ENCODE peak calls at places on chromosomes 3 and 15, in seven cellular contexts. P, V, N, A, E, F and K are unnamed samples.

GRCh38 chr15:87871738-87872315 is 384.7 kb downstream of the NTRK3 start:
- DNase-seq in P (no peak), V (no peak), N (peak), A (no peak), E (no peak), F (peak), K (no peak)

GRCh38 chr15:94277485-94277884 is 46.1 kb downstream of the MCTP2 start:
- DNase-seq in P (no peak), V (no peak), N (no peak), A (no peak), E (no peak), F (no peak), K (no peak)

GRCh38 chr3:122572940-122573412 is 4.5 kb upstream of the PARP15 start:
- DNase-seq in P (peak), V (peak), N (peak), A (no peak), E (no peak), F (peak), K (no peak)

GRCh38 chr3:138082085-138082991 is 33.1 kb downstream of the DZIP1L start:
- DNase-seq in P (peak), V (peak), N (peak), A (peak), E (no peak), F (peak), K (no peak)

GRCh38 chr3:140438736-140439505 is 238.9 kb upstream of the TRIM42 start:
- DNase-seq in P (no peak), V (no peak), N (no peak), A (no peak), E (no peak), F (no peak), K (no peak)

GRCh38 chr3:68306571-68306970 is 625.8 kb downstream of the TAFA4 start:
- DNase-seq in P (peak), V (no peak), N (no peak), A (peak), E (no peak), F (peak), K (no peak)

GRCh38 chr3:62261800-62262199 is 111.5 kb downstream of the FEZF2 start:
- DNase-seq in P (no peak), V (no peak), N (no peak), A (no peak), E (no peak), F (no peak), K (no peak)

GRCh38 chr3:129593230-129593594 is 13.3 kb downstream of the PLXND1 start:
- DNase-seq in P (no peak), V (no peak), N (no peak), A (no peak), E (no peak), F (no peak), K (no peak)

GRCh38 chr3:147391726-147392082 is 14.6 kb downstream of the ZIC4 start:
- DNase-seq in P (no peak), V (no peak), N (no peak), A (no peak), E (no peak), F (no peak), K (no peak)

GRCh38 chr3:10404876-10405275 is 84.0 kb upstream of the SEC13 start:
- DNase-seq in P (no peak), V (no peak), N (no peak), A (no peak), E (no peak), F (no peak), K (no peak)

GRCh38 chr3:69879051-69879450 is 120.5 kb upstream of the SAMMSON start:
- DNase-seq in P (no peak), V (no peak), N (no peak), A (no peak), E (no peak), F (no peak), K (no peak)

GRCh38 chr3:72379500-72380187 is 468.6 kb downstream of the SHQ1 start:
- DNase-seq in P (peak), V (no peak), N (no peak), A (no peak), E (no peak), F (peak), K (no peak)

GRCh38 chr15:70494861-70495571 is 268.3 kb downstream of the UACA start:
- DNase-seq in P (no peak), V (peak), N (peak), A (no peak), E (no peak), F (peak), K (no peak)

GRCh38 chr15:66830358-66830757 is 128.3 kb downstream of the SMAD6 start:
- DNase-seq in P (no peak), V (peak), N (peak), A (no peak), E (no peak), F (peak), K (no peak)

GRCh38 chr15:74854453-74854852 is 11.5 kb upstream of the ULK3 start:
- DNase-seq in P (no peak), V (no peak), N (no peak), A (no peak), E (no peak), F (no peak), K (no peak)

GRCh38 chr3:189040934-189041333 is 130.8 kb upstream of the TPRG1 start:
- DNase-seq in P (no peak), V (no peak), N (no peak), A (no peak), E (no peak), F (no peak), K (no peak)

GRCh38 chr3:28115316-28115715 is 126.1 kb upstream of the CMC1 start:
- DNase-seq in P (no peak), V (no peak), N (no peak), A (no peak), E (no peak), F (no peak), K (no peak)

GRCh38 chr3:38521391-38521987 is 25.3 kb downstream of the EXOG start:
- DNase-seq in P (peak), V (peak), N (peak), A (peak), E (peak), F (peak), K (peak)

DNA sequence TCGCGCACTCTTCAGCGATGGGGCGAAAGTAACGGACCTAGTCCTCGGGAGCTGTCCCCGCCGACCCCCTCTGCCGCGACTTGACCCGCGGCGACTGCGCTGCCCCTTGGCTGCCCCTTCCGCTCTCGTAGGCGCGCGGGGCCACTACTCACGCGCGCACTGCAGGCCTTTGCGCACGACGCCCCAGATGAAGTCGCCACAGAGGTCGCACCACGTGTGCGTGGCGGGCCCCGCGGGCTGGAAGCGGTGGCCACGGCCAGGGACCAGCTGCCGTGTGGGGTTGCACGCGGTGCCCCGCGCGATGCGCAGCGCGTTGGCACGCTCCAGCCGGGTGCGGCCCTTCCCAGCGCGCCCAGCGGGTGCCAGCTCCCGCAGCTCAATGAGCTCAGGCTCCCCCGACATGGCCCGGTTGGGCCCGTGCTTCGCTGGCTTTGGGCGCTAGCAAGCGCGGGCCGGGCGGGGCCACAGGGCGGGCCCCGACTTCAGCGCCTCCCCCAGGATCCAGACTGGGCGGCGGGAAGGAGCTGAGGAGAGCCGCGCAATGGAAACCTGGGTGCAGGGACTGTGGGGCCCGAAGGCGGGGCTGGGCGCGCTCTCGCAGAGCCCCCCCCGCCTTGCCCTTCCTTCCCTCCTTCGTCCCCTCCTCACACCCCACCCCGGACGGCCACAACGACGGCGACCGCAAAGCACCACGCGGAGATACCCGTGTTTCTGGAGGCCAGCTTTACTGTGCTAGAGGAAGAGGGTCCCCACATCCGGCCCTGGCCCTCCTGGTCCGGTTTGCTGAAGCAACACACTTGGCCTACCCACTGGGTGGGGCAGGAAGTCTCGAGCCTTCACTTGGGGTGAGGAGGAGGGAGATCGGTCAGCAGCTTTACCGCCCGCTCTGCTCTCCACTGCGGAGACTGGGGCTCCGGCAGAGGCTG is at the start of gene RASSF1:
- DNase-seq in P (peak), V (no peak), N (no peak), A (no peak), E (peak), F (peak), K (no peak)
- H3K4me3 ChIP-seq in P (peak), V (no peak), N (peak), A (no peak), E (peak), F (peak), K (peak)

GRCh38 chr3:14261229-14261628 is 82.6 kb downstream of the LSM3 start:
- DNase-seq in P (peak), V (peak), N (peak), A (peak), E (peak), F (peak), K (peak)

GRCh38 chr3:14265246-14265962 is 86.8 kb downstream of the LSM3 start:
- DNase-seq in P (peak), V (peak), N (peak), A (no peak), E (no peak), F (peak), K (no peak)

GRCh38 chr3:14262212-14262611 is 83.6 kb downstream of the LSM3 start:
- DNase-seq in P (no peak), V (no peak), N (no peak), A (no peak), E (no peak), F (no peak), K (no peak)

GRCh38 chr3:14263317-14264005 is 84.8 kb downstream of the LSM3 start:
- DNase-seq in P (no peak), V (no peak), N (no peak), A (no peak), E (no peak), F (no peak), K (no peak)

DNA sequence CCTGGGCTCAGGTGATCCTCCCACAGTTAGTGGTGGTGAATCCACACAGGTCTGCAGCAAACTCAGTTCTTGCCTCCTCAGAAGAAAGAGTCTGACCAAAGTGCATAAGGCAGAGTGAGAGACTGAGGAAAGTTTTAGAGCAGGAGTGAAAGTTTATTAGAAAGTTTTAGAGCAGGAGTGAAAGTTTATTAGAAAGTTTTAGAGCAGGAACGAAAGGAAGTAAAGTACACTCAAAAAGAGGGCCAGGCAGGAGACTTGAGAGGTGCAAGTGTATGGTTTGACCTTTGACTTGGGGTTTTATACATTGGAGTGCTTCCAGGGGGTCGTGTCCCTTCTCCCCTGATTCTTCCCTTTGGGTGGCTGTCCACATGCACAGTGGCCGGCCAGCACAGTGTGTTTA is 84.2 kb downstream of the LSM3 start:
- DNase-seq in P (no peak), V (no peak), N (no peak), A (no peak), E (no peak), F (no peak), K (no peak)
- H3K4me3 ChIP-seq in P (no peak), V (no peak), N (no peak), A (no peak), E (no peak), F (no peak), K (no peak)

GRCh38 chr3:195087321-195087720 is 183.6 kb downstream of the XXYLT1 start:
- DNase-seq in P (no peak), V (no peak), N (no peak), A (no peak), E (no peak), F (no peak), K (no peak)
- H3K4me3 ChIP-seq in P (no peak), V (no peak), N (no peak), A (peak), E (peak), F (no peak), K (no peak)

GRCh38 chr15:96336643-96337353 is 6.3 kb downstream of the NR2F2 start:
- DNase-seq in P (no peak), V (no peak), N (no peak), A (no peak), E (no peak), F (peak), K (no peak)
- H3K4me3 ChIP-seq in P (no peak), V (peak), N (peak), A (no peak), E (peak), F (peak), K (peak)

DNA sequence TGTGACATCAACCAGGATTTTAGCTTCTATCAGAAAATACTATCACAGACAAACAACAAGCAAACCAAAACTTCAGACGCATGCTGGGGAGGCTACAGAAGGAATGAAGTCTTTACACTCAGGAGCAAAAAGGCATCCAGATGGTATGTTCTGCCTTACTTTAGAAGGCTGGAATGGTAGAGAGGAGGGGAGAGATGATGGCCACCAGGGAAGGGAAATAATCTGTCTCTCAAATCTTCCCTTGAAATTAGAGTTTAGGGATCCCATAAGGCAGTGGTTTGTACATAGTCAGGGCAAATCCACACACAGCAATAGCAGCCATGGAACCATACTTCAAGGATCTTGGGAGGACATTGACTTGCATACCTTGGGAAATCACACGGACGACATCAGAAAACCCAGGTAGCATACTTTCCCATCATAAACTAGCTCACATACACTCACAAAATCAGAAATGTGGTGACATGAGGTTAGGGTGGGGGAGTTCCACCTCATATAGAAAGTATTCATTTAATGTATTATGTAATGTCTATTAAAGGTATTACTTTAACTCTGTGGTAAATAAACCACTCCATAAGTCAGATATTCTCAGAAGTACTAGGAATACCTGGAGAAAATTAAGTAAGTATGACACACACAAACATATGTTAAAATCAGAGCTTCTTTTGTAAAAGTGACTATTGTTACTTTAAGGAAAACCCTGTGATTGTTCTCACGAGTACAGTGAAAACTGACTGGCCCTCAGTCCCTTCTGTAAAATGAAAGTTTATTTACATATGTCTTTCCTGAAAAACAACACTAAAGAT is 9.4 kb downstream of the BTLA start:
- DNase-seq in P (no peak), V (no peak), N (no peak), A (no peak), E (no peak), F (no peak), K (no peak)
- H3K4me3 ChIP-seq in P (no peak), V (no peak), N (no peak), A (no peak), E (no peak), F (no peak), K (no peak)

GRCh38 chr15:91783001-91783400 is 70.5 kb upstream of the SLCO3A1 start:
- DNase-seq in P (no peak), V (no peak), N (no peak), A (no peak), E (no peak), F (no peak), K (no peak)
- H3K4me3 ChIP-seq in P (no peak), V (no peak), N (no peak), A (no peak), E (no peak), F (no peak), K (no peak)

DNA sequence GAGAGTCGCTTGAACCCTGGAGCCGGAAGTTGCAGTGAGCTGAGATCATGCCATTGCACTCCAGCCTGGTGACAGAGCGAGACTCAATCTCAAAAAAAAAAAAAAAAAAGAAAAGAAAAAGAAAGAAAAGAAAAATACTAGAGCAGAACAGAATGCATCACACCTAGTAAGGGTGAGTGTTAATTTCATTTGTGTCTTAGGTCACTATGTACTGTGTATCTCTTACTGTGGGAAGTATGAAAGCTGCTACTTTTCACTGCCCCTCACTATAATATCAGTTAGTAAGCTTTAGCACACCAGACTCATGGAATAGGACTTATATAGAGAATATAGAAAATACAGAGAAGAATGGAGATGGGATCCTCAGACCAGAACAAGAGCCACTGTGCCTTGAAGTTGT is 45.9 kb upstream of the RASA2 start:
- DNase-seq in P (peak), V (no peak), N (no peak), A (no peak), E (no peak), F (no peak), K (no peak)
- H3K4me3 ChIP-seq in P (no peak), V (no peak), N (no peak), A (no peak), E (no peak), F (no peak), K (no peak)

GRCh38 chr3:184563569-184563925 is 2.0 kb downstream of the EPHB3 start:
- DNase-seq in P (peak), V (no peak), N (no peak), A (no peak), E (no peak), F (no peak), K (peak)

GRCh38 chr3:184565421-184566211 is 4.0 kb downstream of the EPHB3 start:
- DNase-seq in P (peak), V (no peak), N (peak), A (no peak), E (peak), F (peak), K (peak)

GRCh38 chr3:184563941-184564684 is 2.5 kb downstream of the EPHB3 start:
- DNase-seq in P (no peak), V (no peak), N (no peak), A (no peak), E (no peak), F (no peak), K (no peak)

GRCh38 chr3:184562875-184563568 is 1.4 kb downstream of the EPHB3 start:
- DNase-seq in P (peak), V (no peak), N (peak), A (no peak), E (peak), F (no peak), K (no peak)

GRCh38 chr3:184564685-184565385 is 3.2 kb downstream of the EPHB3 start:
- DNase-seq in P (no peak), V (no peak), N (no peak), A (no peak), E (no peak), F (no peak), K (no peak)
- H3K4me3 ChIP-seq in P (no peak), V (no peak), N (no peak), A (no peak), E (peak), F (no peak), K (no peak)

GRCh38 chr15:39381517-39381916 is 199.4 kb upstream of the THBS1 start:
- DNase-seq in P (no peak), V (no peak), N (no peak), A (no peak), E (no peak), F (peak), K (no peak)
- H3K4me3 ChIP-seq in P (no peak), V (no peak), N (no peak), A (no peak), E (no peak), F (no peak), K (no peak)

DNA sequence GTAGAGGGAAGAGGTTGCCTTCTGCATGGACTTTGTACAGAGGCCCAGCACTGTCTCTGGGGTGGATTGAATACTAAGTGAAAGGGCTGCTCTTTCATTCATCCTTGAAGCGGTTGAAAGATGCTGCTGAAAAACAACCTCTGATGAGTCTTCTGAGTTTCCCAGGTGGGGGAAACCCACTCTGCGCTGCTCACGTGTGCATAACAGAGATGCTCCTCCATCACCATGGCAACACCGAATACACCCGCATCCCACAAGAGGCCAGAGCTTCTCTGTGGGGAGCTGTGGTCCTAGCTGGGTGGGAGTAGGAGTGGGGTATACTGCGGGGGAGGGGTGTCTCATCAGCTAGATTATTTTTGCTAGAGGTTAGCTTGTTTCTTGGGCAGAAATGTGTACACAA is 6.1 kb upstream of the SYN2 start:
- DNase-seq in P (no peak), V (no peak), N (no peak), A (no peak), E (no peak), F (no peak), K (no peak)
- H3K4me3 ChIP-seq in P (no peak), V (no peak), N (no peak), A (no peak), E (no peak), F (no peak), K (no peak)